ENCODE peak calls at places on chromosome 14, in ten cellular contexts. Q is caudate nucleus; H is RWPE2; P is NCI-H1105; U is hepatocyte; F is NCI-H1048; Y is NCI-H226; B is stimulated activated CD4-positive, alpha-beta T cell treated with anti-CD3 and anti-CD28 coated beads, Interleukin-1b, Interleukin-23, amount 100 ng/mL, for 1 hour; K is cardiac fibroblast; G is skeletal muscle cell. M is an unnamed sample.
A peak's percentile ranks its signal among the peaks of the same experiment; 100 is the strongest.

GRCh38 chr14:39666386-39666785 is 234.2 kb upstream of the FBXO33 start:
- DNase-seq in Q (no peak), Y (peak; percentile 75), K (no peak), B (no peak), P (no peak), F (no peak), G (no peak), H (no peak), U (no peak), M (no peak)

GRCh38 chr14:104471114-104471513 is 108.5 kb upstream of the C14orf180 start:
- DNase-seq in P (no peak), U (no peak), Q (no peak), H (no peak), F (no peak), B (no peak), Y (no peak), G (no peak), K (no peak), M (no peak)

GRCh38 chr14:97917169-97917568 is 1120.0 kb downstream of the VRK1 start:
- DNase-seq in U (no peak), Y (no peak), F (no peak), G (no peak), P (no peak), H (no peak), B (no peak), Q (no peak), K (no peak), M (no peak)

GRCh38 chr14:76715102-76715926 is 46.0 kb upstream of the VASH1 start:
- DNase-seq in H (no peak), P (peak; percentile 23), Y (no peak), F (no peak), U (no peak), G (peak; percentile 25), K (peak; percentile 47), Q (no peak), B (no peak), M (no peak)

GRCh38 chr14:50040905-50041465 is 75.4 kb downstream of the VCPKMT start:
- DNase-seq in B (no peak), P (no peak), U (no peak), H (no peak), Q (no peak), F (no peak), K (no peak), Y (no peak), G (no peak), M (no peak)

GRCh38 chr14:39266589-39266870 is 32.8 kb downstream of the MIA2 start:
- DNase-seq in U (peak; percentile 88), P (peak; percentile 73), Q (peak; percentile 70), Y (peak; percentile 36), B (no peak), F (no peak), H (peak; percentile 85), K (no peak), G (no peak), M (peak; percentile 90)

GRCh38 chr14:77098470-77099353 is 654 bp downstream of the CIPC start:
- DNase-seq in K (no peak), G (no peak), Y (no peak), Q (peak; percentile 63), F (no peak), U (peak; percentile 58), B (no peak), P (no peak), H (no peak), M (no peak)

GRCh38 chr14:25094171-25094907 is 44.4 kb upstream of the STXBP6 start:
- DNase-seq in U (no peak), Y (peak; percentile 72), K (no peak), P (no peak), Q (no peak), F (no peak), G (no peak), B (no peak), H (no peak), M (no peak)

GRCh38 chr14:69916396-69916795 is 37.2 kb downstream of the SMOC1 start:
- DNase-seq in K (no peak), U (no peak), F (no peak), Y (no peak), Q (no peak), P (no peak), B (no peak), G (no peak), H (no peak), M (no peak)

GRCh38 chr14:97058071-97058470 is 260.9 kb downstream of the VRK1 start:
- DNase-seq in Q (no peak), H (no peak), B (no peak), Y (no peak), P (no peak), K (no peak), F (no peak), G (no peak), U (no peak), M (no peak)

GRCh38 chr14:101932668-101933067 is 31.7 kb upstream of the DYNC1H1 start:
- DNase-seq in H (no peak), F (no peak), U (peak; percentile 33), B (no peak), K (no peak), Q (no peak), P (no peak), Y (no peak), G (no peak), M (no peak)

GRCh38 chr14:24065408-24065807 is 6.0 kb upstream of the CPNE6 start:
- DNase-seq in B (no peak), K (no peak), P (no peak), F (no peak), U (no peak), Q (no peak), G (no peak), H (peak; percentile 68), Y (no peak), M (no peak)

GRCh38 chr14:37232907-37233481 is 35.3 kb downstream of the MIPOL1 start:
- DNase-seq in Q (no peak), P (peak; percentile 54), F (peak; percentile 28), Y (peak; percentile 3), G (peak; percentile 24), K (peak; percentile 59), U (peak; percentile 51), H (no peak), B (no peak), M (peak; percentile 44)

GRCh38 chr14:59897757-59898383 is 22.1 kb upstream of the LRRC9 start:
- DNase-seq in B (no peak), G (no peak), P (no peak), Q (peak; percentile 5), H (no peak), U (peak; percentile 65), Y (no peak), K (peak; percentile 41), F (no peak), M (no peak)

GRCh38 chr14:26730929-26731618 is 133.2 kb upstream of the NOVA1 start:
- DNase-seq in U (peak; percentile 30), K (peak; percentile 42), Y (no peak), Q (no peak), F (no peak), P (no peak), H (no peak), G (no peak), B (no peak), M (no peak)

GRCh38 chr14:58709949-58710348 is 72.2 kb downstream of the DACT1 start:
- DNase-seq in H (no peak), U (no peak), B (no peak), P (no peak), F (no peak), Q (no peak), K (no peak), G (no peak), Y (no peak), M (no peak)

GRCh38 chr14:20512139-20512905 is 7.0 kb downstream of the RNASE10 start:
- DNase-seq in B (no peak), P (no peak), F (no peak), U (no peak), Y (no peak), H (no peak), G (no peak), Q (no peak), K (peak; percentile 9), M (no peak)

GRCh38 chr14:59529189-59529588 is 44.9 kb downstream of the JKAMP start:
- DNase-seq in G (no peak), H (no peak), Y (no peak), Q (no peak), P (no peak), F (no peak), B (no peak), U (peak; percentile 19), K (no peak), M (peak; percentile 33)

GRCh38 chr14:32370720-32371119 is 41.6 kb downstream of the AKAP6 start:
- DNase-seq in G (peak; percentile 66), Q (no peak), H (no peak), B (no peak), P (no peak), U (no peak), F (no peak), Y (peak; percentile 72), K (peak; percentile 49), M (peak; percentile 60)

GRCh38 chr14:32417956-32418552 is 89.0 kb downstream of the AKAP6 start:
- DNase-seq in U (peak; percentile 44), F (no peak), G (no peak), H (peak; percentile 79), Y (peak; percentile 43), Q (no peak), K (peak; percentile 75), B (no peak), P (peak; percentile 23), M (peak; percentile 83)

GRCh38 chr14:38835874-38836273 is 267.2 kb downstream of the SEC23A start:
- DNase-seq in K (no peak), U (no peak), Q (no peak), F (no peak), Y (no peak), P (no peak), H (peak; percentile 51), B (no peak), G (no peak), M (no peak)

GRCh38 chr14:68932219-68932618 is 46.9 kb downstream of the ACTN1 start:
- DNase-seq in P (no peak), Q (no peak), F (no peak), H (no peak), Y (no peak), G (no peak), U (no peak), B (no peak), K (no peak), M (no peak)

GRCh38 chr14:29039171-29039570 is 272.6 kb downstream of the FOXG1 start:
- DNase-seq in B (no peak), H (no peak), U (no peak), Y (no peak), P (no peak), K (peak; percentile 6), G (no peak), F (no peak), Q (no peak), M (no peak)